ENCODE peak calls at places on chromosomes 6 and 20, in eight cellular contexts. N is naive thymus-derived CD4-positive, alpha-beta T cell; J is lower leg skin; L is heart right ventricle; F is CD4-positive, CD25-positive, alpha-beta regulatory T cell; X is CD8-positive, alpha-beta T cell; K is cardiac muscle cell; S is psoas muscle. E is an unnamed sample.

GRCh38 chr6:8589941-8590676 is 154.8 kb upstream of the SLC35B3 start:
- DNase-seq in N (no peak), J (no peak), L (no peak), F (no peak), X (no peak), K (no peak), S (no peak), E (no peak)

GRCh38 chr6:27617046-27617687 is 144.3 kb upstream of the ZNF184 start:
- DNase-seq in N (no peak), J (no peak), L (no peak), F (no peak), X (no peak), K (peak), S (no peak), E (no peak)

GRCh38 chr6:309947-310346 is 17.7 kb downstream of the DUSP22 start:
- DNase-seq in N (no peak), J (peak), L (no peak), F (no peak), X (no peak), K (no peak), S (no peak), E (no peak)

GRCh38 chr20:38617011-38617829 is 15.6 kb downstream of the ARHGAP40 start:
- DNase-seq in N (no peak), J (no peak), L (no peak), F (no peak), X (no peak), K (peak), S (no peak), E (no peak)

GRCh38 chr6:33477864-33478263 is 23.5 kb downstream of the ZBTB9 start:
- DNase-seq in N (no peak), J (no peak), L (no peak), F (no peak), X (no peak), K (no peak), S (no peak), E (no peak)

GRCh38 chr6:37822851-37823682 is 3.5 kb downstream of the ZFAND3 start:
- DNase-seq in N (peak), J (no peak), L (no peak), F (no peak), X (peak), K (peak), S (no peak), E (no peak)

GRCh38 chr20:34549291-34549928 is 9.1 kb upstream of the MAP1LC3A start:
- DNase-seq in N (no peak), J (no peak), L (no peak), F (no peak), X (no peak), K (peak), S (no peak), E (peak)

GRCh38 chr6:30006170-30007131 is 54.6 kb upstream of the POLR1H start:
- DNase-seq in N (peak), J (peak), L (peak), F (peak), X (peak), K (peak), S (peak), E (peak)

GRCh38 chr20:3239026-3239866 is at the start of gene SLC4A11:
- DNase-seq in N (no peak), J (peak), L (peak), F (peak), X (peak), K (peak), S (peak), E (peak)

GRCh38 chr20:6691541-6691940 is 75.9 kb upstream of the BMP2 start:
- DNase-seq in N (no peak), J (no peak), L (no peak), F (no peak), X (no peak), K (no peak), S (no peak), E (no peak)

GRCh38 chr6:125985522-125985921 is 818 bp upstream of the TRMT11 start:
- DNase-seq in N (no peak), J (no peak), L (no peak), F (no peak), X (no peak), K (no peak), S (no peak), E (no peak)

GRCh38 chr6:146850238-146850896 is 251.6 kb downstream of the ADGB start:
- DNase-seq in N (no peak), J (no peak), L (no peak), F (no peak), X (no peak), K (peak), S (no peak), E (no peak)

GRCh38 chr6:56692586-56693245 is 50.0 kb upstream of the DST start:
- DNase-seq in N (no peak), J (no peak), L (no peak), F (no peak), X (no peak), K (peak), S (no peak), E (no peak)

GRCh38 chr20:16111853-16112412 is 461.3 kb downstream of the KIF16B start:
- DNase-seq in N (no peak), J (no peak), L (no peak), F (no peak), X (no peak), K (no peak), S (no peak), E (no peak)

GRCh38 chr20:4508773-4509172 is 212.9 kb upstream of the PRND start:
- DNase-seq in N (no peak), J (no peak), L (no peak), F (no peak), X (no peak), K (no peak), S (no peak), E (no peak)

GRCh38 chr20:17614812-17615644 is 45.2 kb downstream of the DSTN start:
- DNase-seq in N (no peak), J (peak), L (no peak), F (no peak), X (no peak), K (no peak), S (no peak), E (no peak)

GRCh38 chr6:11232968-11233626 is 629 bp upstream of the NEDD9 start:
- DNase-seq in N (no peak), J (no peak), L (no peak), F (no peak), X (no peak), K (no peak), S (no peak), E (no peak)

GRCh38 chr6:12075067-12075563 is 63.0 kb downstream of the HIVEP1 start:
- DNase-seq in N (peak), J (no peak), L (no peak), F (peak), X (no peak), K (peak), S (no peak), E (no peak)

GRCh38 chr6:37954791-37955190 is 135.3 kb downstream of the ZFAND3 start:
- DNase-seq in N (no peak), J (no peak), L (no peak), F (no peak), X (no peak), K (no peak), S (no peak), E (no peak)

GRCh38 chr6:150175611-150176151 is 32.8 kb downstream of the PPP1R14C start:
- DNase-seq in N (no peak), J (no peak), L (no peak), F (no peak), X (no peak), K (no peak), S (no peak), E (no peak)

GRCh38 chr6:53796791-53797190 is 2.0 kb downstream of the LRRC1 start:
- DNase-seq in N (no peak), J (no peak), L (no peak), F (no peak), X (no peak), K (no peak), S (no peak), E (no peak)

GRCh38 chr20:37764333-37764935 is 70.6 kb downstream of the CTNNBL1 start:
- DNase-seq in N (no peak), J (no peak), L (no peak), F (no peak), X (no peak), K (no peak), S (no peak), E (no peak)

GRCh38 chr20:20630551-20630950 is 81.9 kb downstream of the RALGAPA2 start:
- DNase-seq in N (no peak), J (no peak), L (no peak), F (no peak), X (no peak), K (no peak), S (no peak), E (no peak)

GRCh38 chr20:54231006-54231405 is 23.1 kb downstream of the PFDN4 start:
- DNase-seq in N (no peak), J (no peak), L (no peak), F (no peak), X (no peak), K (peak), S (no peak), E (no peak)

GRCh38 chr6:43924222-43924702 is 154.3 kb downstream of the VEGFA start:
- DNase-seq in N (peak), J (no peak), L (no peak), F (peak), X (peak), K (peak), S (no peak), E (no peak)

GRCh38 chr6:133854633-133855598 is 34.0 kb upstream of the TCF21 start:
- DNase-seq in N (no peak), J (no peak), L (no peak), F (no peak), X (no peak), K (no peak), S (no peak), E (no peak)

GRCh38 chr6:53544500-53545308 is at the start of gene GCLC:
- DNase-seq in N (peak), J (peak), L (peak), F (peak), X (peak), K (peak), S (peak), E (peak)

GRCh38 chr20:60695223-60695622 is 556.8 kb upstream of the CDH4 start:
- DNase-seq in N (no peak), J (no peak), L (no peak), F (no peak), X (no peak), K (peak), S (no peak), E (no peak)

GRCh38 chr6:70277480-70277879 is 25.4 kb downstream of the COL9A1 start:
- DNase-seq in N (no peak), J (no peak), L (no peak), F (no peak), X (no peak), K (peak), S (no peak), E (no peak)

GRCh38 chr6:160386869-160387518 is 38.8 kb downstream of the SLC22A3 start:
- DNase-seq in N (no peak), J (no peak), L (no peak), F (no peak), X (no peak), K (peak), S (peak), E (peak)

GRCh38 chr6:10901751-10902150 is 14.9 kb downstream of the SYCP2L start:
- DNase-seq in N (no peak), J (no peak), L (no peak), F (no peak), X (no peak), K (no peak), S (no peak), E (no peak)

GRCh38 chr20:23049201-23049932 is at the start of gene THBD:
- DNase-seq in N (no peak), J (peak), L (peak), F (no peak), X (no peak), K (peak), S (peak), E (peak)

GRCh38 chr20:23047001-23047737 is 2.3 kb downstream of the THBD start:
- DNase-seq in N (no peak), J (no peak), L (no peak), F (no peak), X (no peak), K (no peak), S (no peak), E (no peak)

GRCh38 chr20:23047738-23048214 is 1.7 kb downstream of the THBD start:
- DNase-seq in N (no peak), J (no peak), L (peak), F (no peak), X (no peak), K (no peak), S (peak), E (no peak)

GRCh38 chr20:23049933-23050838 is 714 bp upstream of the THBD start:
- DNase-seq in N (no peak), J (peak), L (peak), F (no peak), X (no peak), K (peak), S (peak), E (no peak)

GRCh38 chr20:23048283-23049200 is 930 bp downstream of the THBD start:
- DNase-seq in N (no peak), J (peak), L (peak), F (no peak), X (no peak), K (peak), S (peak), E (peak)
- H3K4me3 ChIP-seq in N (no peak), J (peak), L (peak), F (no peak), X (no peak), K (peak), S (peak), E (peak)

GRCh38 chr20:47317127-47317895 is 39.2 kb downstream of the ZMYND8 start:
- DNase-seq in N (peak), J (peak), L (peak), F (peak), X (peak), K (peak), S (peak), E (peak)
- H3K4me3 ChIP-seq in N (no peak), J (no peak), L (no peak), F (peak), X (no peak), K (no peak), S (peak), E (no peak)

DNA sequence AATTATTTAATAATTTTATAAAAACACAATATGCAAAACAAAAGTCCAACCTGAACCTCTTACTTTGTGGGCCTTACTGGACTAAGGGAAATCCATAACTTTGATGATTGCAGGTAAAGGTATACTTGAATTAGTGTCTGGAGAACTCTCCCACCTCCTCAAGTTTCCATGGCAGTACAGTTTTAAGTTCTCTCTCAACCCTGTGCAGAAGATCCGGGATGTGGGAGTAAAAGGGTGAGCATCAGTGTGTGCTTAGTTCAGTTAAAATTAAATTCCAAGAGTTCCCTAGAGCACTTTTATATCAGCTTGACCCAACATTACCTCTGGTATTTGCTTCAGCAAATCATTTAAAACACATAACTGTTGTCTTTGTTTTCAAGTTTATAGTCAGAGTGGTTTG is 47.5 kb downstream of the RIMS1 start:
- DNase-seq in N (no peak), J (no peak), L (no peak), F (no peak), X (no peak), K (no peak), S (no peak), E (no peak)
- H3K4me3 ChIP-seq in N (no peak), J (no peak), L (no peak), F (no peak), X (no peak), K (no peak), S (no peak), E (no peak)

GRCh38 chr20:62979876-62980373 is 26.8 kb downstream of the BHLHE23 start:
- DNase-seq in N (no peak), J (no peak), L (no peak), F (no peak), X (no peak), K (no peak), S (no peak), E (no peak)

GRCh38 chr20:62979310-62979709 is 26.8 kb downstream of the SLC17A9 start:
- DNase-seq in N (no peak), J (no peak), L (no peak), F (no peak), X (no peak), K (no peak), S (no peak), E (no peak)

GRCh38 chr20:62978559-62978938 is 26.0 kb downstream of the SLC17A9 start:
- DNase-seq in N (no peak), J (no peak), L (no peak), F (no peak), X (no peak), K (no peak), S (no peak), E (no peak)

GRCh38 chr20:62975812-62976413 is 23.4 kb downstream of the SLC17A9 start:
- DNase-seq in N (no peak), J (no peak), L (no peak), F (no peak), X (no peak), K (no peak), S (no peak), E (no peak)

DNA sequence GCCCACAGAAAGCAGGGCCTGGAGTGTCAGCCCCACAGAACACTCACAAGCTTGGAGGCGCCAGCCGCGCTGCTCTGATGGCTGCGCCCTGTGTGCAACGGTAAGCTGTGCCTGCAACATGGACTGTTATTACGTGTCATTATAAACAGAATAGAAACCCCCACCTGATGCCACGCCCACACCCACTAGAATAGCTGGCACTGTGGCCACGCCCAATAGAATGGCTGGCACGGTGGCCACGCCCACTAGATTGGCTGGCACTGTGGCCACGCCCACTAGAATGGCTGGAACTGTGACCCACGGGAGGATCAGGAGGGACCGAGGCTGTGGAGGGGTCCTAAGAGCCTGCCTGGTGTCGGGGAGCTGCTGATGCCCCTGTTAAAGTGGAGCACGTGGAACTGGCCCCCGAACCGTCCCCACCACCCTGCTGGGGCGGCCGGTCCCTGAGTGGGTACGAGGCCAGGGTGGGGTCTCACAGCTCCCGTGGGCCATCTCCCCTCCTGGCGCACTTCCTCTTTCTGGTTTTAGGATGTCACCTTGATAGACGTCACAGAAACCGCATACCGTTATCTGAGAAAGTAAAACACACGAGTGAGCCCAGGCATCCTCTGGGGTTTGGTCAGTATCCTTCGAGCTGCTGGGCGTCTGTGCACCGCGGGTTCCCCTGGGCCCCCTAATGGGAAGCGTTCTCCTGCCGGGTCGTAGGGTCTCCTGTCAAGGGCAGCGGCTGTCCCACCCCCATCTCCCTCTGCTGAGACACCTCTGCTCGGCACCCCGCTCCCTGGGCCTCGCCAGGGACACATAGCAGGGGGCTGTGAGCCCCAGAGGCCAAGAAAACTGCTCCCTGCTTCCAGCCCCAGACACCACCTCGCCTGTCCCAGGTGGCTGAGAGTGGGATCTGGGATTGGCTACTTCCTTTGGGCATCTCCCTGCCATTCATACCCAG is 25.4 kb downstream of the SLC17A9 start:
- DNase-seq in N (peak), J (no peak), L (no peak), F (peak), X (peak), K (no peak), S (no peak), E (no peak)
- H3K4me3 ChIP-seq in N (peak), J (no peak), L (no peak), F (peak), X (peak), K (no peak), S (no peak), E (no peak)

GRCh38 chr6:35566794-35567193 is 54.1 kb upstream of the TULP1 start:
- DNase-seq in N (no peak), J (peak), L (no peak), F (no peak), X (no peak), K (peak), S (no peak), E (no peak)
- H3K4me3 ChIP-seq in N (no peak), J (no peak), L (no peak), F (no peak), X (no peak), K (no peak), S (no peak), E (no peak)

DNA sequence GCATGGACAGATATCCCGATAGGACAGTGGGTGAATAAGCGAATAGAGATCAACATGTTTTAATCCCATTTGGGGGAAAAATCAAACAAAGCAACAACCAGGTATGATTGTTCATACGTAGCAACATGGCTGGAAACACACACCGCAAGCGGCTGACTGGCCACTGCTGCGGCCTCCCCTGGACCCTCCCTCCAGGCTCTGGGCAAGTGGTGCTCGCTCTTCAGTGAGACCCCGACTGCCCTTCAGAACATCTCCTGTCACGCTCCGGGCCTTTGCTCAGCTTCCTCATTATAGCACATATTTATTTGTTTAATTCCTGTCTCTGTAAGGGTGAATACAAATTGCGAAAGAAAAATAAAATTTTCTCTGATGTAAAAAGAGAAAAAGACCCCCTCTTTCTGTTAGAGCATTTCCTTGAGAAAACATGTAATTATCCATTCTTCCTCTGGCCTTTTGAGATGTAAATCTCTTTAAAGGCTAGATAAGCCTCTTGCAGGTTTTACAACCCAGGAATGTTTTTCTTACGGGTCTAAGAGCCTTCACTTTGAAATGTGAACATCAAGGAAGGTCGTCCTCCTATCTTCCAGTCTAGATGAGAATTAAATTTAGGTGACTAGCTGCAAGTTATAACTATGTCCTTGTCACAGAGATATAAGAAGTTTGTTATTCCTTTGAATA is 11.0 kb upstream of the FAM210B start:
- DNase-seq in N (no peak), J (no peak), L (no peak), F (no peak), X (no peak), K (no peak), S (no peak), E (no peak)
- H3K4me3 ChIP-seq in N (no peak), J (no peak), L (no peak), F (no peak), X (no peak), K (no peak), S (no peak), E (no peak)

E was measured in prostate gland.